ENCODE peak calls at places on chromosome 17, in seven cellular contexts. One of them, this sample, is unnamed.
A peak's percentile ranks its signal among the peaks of the same experiment; 100 is the strongest.

GRCh38 chr17:80950466-80951120 is 41.0 kb upstream of the CHMP6 start:
- DNase-seq in GM12878: no peak
- DNase-seq in K562: no peak
- DNase-seq in GM12892: peak; percentile 7
- DNase-seq in SK-N-SH: no peak
- DNase-seq in HepG2: no peak
- DNase-seq in H1: no peak
- DNase-seq in this sample: no peak

GRCh38 chr17:74404802-74405201 is 27.1 kb upstream of the GPRC5C start:
- DNase-seq in K562: no peak
- DNase-seq in GM12878: no peak
- DNase-seq in H1: no peak
- DNase-seq in GM12892: no peak
- DNase-seq in SK-N-SH: no peak
- DNase-seq in HepG2: no peak
- DNase-seq in this sample: no peak

GRCh38 chr17:78738698-78739097 is 43.4 kb downstream of the CYTH1 start:
- DNase-seq in SK-N-SH: no peak
- DNase-seq in HepG2: no peak
- DNase-seq in H1: no peak
- DNase-seq in GM12892: no peak
- DNase-seq in K562: no peak
- DNase-seq in GM12878: no peak
- DNase-seq in this sample: no peak

GRCh38 chr17:34892864-34893263 is 68.4 kb downstream of the CCT6B start:
- DNase-seq in HepG2: no peak
- DNase-seq in H1: peak; percentile 77
- DNase-seq in K562: peak; percentile 60
- DNase-seq in SK-N-SH: peak; percentile 86
- DNase-seq in GM12892: no peak
- DNase-seq in GM12878: no peak
- DNase-seq in this sample: peak; percentile 37

GRCh38 chr17:65914784-65915342 is 277.1 kb downstream of the CEP112 start:
- DNase-seq in GM12892: peak; percentile 19
- DNase-seq in SK-N-SH: no peak
- DNase-seq in HepG2: no peak
- DNase-seq in GM12878: peak; percentile 81
- DNase-seq in H1: no peak
- DNase-seq in K562: no peak
- DNase-seq in this sample: peak; percentile 10

GRCh38 chr17:19979917-19980770 is 2.5 kb upstream of the AKAP10 start:
- DNase-seq in GM12892: no peak
- DNase-seq in SK-N-SH: no peak
- DNase-seq in H1: peak; percentile 71
- DNase-seq in K562: no peak
- DNase-seq in HepG2: no peak
- DNase-seq in GM12878: no peak
- DNase-seq in this sample: no peak

GRCh38 chr17:79839363-79840203 is at the start of gene CBX4:
- DNase-seq in GM12878: no peak
- DNase-seq in SK-N-SH: peak; percentile 99
- DNase-seq in K562: peak; percentile 92
- DNase-seq in HepG2: peak; percentile 92
- DNase-seq in H1: peak; percentile 85
- DNase-seq in GM12892: peak; percentile 93
- DNase-seq in this sample: peak; percentile 95

GRCh38 chr17:74954115-74954514 is 18.4 kb downstream of the OTOP3 start:
- DNase-seq in SK-N-SH: no peak
- DNase-seq in GM12892: no peak
- DNase-seq in HepG2: no peak
- DNase-seq in H1: no peak
- DNase-seq in GM12878: no peak
- DNase-seq in K562: no peak
- DNase-seq in this sample: no peak

GRCh38 chr17:78390241-78391050 is 12.0 kb downstream of the PGS1 start:
- DNase-seq in GM12892: no peak
- DNase-seq in SK-N-SH: peak; percentile 76
- DNase-seq in GM12878: no peak
- DNase-seq in H1: no peak
- DNase-seq in HepG2: no peak
- DNase-seq in K562: no peak
- DNase-seq in this sample: no peak

GRCh38 chr17:68511671-68512246 is 471 bp upstream of the PRKAR1A start:
- DNase-seq in GM12892: peak; percentile 48
- DNase-seq in GM12878: no peak
- DNase-seq in H1: peak; percentile 85
- DNase-seq in K562: peak; percentile 78
- DNase-seq in HepG2: peak; percentile 83
- DNase-seq in SK-N-SH: peak; percentile 93
- DNase-seq in this sample: peak; percentile 49

GRCh38 chr17:10681866-10682446 is 15.4 kb downstream of the SCO1 start:
- DNase-seq in HepG2: no peak
- DNase-seq in H1: no peak
- DNase-seq in GM12878: no peak
- DNase-seq in SK-N-SH: no peak
- DNase-seq in K562: no peak
- DNase-seq in GM12892: no peak
- DNase-seq in this sample: no peak

GRCh38 chr17:35796942-35797341 is 1.5 kb upstream of the MMP28 start:
- DNase-seq in H1: peak; percentile 2
- DNase-seq in GM12878: no peak
- DNase-seq in HepG2: no peak
- DNase-seq in GM12892: no peak
- DNase-seq in K562: no peak
- DNase-seq in SK-N-SH: no peak
- DNase-seq in this sample: no peak

GRCh38 chr17:15343749-15344148 is 2.4 kb upstream of the TEKT3 start:
- DNase-seq in K562: no peak
- DNase-seq in GM12892: no peak
- DNase-seq in H1: no peak
- DNase-seq in SK-N-SH: no peak
- DNase-seq in HepG2: no peak
- DNase-seq in GM12878: no peak
- DNase-seq in this sample: no peak

GRCh38 chr17:10117581-10118001 is 80.8 kb downstream of the GAS7 start:
- DNase-seq in GM12878: peak; percentile 20
- DNase-seq in GM12892: no peak
- DNase-seq in SK-N-SH: no peak
- DNase-seq in HepG2: peak; percentile 9
- DNase-seq in H1: no peak
- DNase-seq in K562: no peak
- DNase-seq in this sample: no peak

GRCh38 chr17:72588961-72589360 is 468.1 kb downstream of the SOX9 start:
- DNase-seq in SK-N-SH: no peak
- DNase-seq in GM12878: no peak
- DNase-seq in HepG2: peak; percentile 67
- DNase-seq in GM12892: no peak
- DNase-seq in K562: no peak
- DNase-seq in H1: no peak
- DNase-seq in this sample: no peak

DNA sequence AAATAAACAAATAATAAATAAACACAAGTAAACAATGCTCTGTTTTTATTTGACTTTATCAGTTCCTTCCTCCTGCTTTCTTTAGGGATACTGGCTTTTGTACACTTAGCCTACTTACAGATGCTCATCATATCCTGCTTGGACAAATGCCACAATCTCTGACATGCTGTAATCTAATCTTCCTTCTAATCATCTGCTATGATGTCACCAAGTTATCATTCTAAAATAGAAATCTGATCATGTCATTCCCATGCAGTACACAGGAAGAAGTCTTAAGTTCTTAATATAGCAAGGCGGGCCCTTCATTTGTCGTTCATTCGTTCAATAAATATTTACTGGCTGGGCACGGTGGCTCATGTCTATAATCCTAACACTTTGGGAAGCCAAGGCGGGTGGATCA is 9.1 kb upstream of the UBB start:
- DNase-seq in SK-N-SH: peak; percentile 26
- DNase-seq in K562: no peak
- DNase-seq in GM12892: no peak
- DNase-seq in H1: no peak
- DNase-seq in HepG2: no peak
- DNase-seq in GM12878: no peak
- DNase-seq in this sample: no peak
- TF ChIP-seq TAF1 in SK-N-SH: no peak
- TF ChIP-seq TAF1 in K562: no peak
- TF ChIP-seq TAF1 in GM12892: no peak
- TF ChIP-seq TAF1 in H1: no peak
- TF ChIP-seq TAF1 in HepG2: no peak
- TF ChIP-seq TAF1 in GM12878: no peak
- TF ChIP-seq TAF1 in this sample: no peak

DNA sequence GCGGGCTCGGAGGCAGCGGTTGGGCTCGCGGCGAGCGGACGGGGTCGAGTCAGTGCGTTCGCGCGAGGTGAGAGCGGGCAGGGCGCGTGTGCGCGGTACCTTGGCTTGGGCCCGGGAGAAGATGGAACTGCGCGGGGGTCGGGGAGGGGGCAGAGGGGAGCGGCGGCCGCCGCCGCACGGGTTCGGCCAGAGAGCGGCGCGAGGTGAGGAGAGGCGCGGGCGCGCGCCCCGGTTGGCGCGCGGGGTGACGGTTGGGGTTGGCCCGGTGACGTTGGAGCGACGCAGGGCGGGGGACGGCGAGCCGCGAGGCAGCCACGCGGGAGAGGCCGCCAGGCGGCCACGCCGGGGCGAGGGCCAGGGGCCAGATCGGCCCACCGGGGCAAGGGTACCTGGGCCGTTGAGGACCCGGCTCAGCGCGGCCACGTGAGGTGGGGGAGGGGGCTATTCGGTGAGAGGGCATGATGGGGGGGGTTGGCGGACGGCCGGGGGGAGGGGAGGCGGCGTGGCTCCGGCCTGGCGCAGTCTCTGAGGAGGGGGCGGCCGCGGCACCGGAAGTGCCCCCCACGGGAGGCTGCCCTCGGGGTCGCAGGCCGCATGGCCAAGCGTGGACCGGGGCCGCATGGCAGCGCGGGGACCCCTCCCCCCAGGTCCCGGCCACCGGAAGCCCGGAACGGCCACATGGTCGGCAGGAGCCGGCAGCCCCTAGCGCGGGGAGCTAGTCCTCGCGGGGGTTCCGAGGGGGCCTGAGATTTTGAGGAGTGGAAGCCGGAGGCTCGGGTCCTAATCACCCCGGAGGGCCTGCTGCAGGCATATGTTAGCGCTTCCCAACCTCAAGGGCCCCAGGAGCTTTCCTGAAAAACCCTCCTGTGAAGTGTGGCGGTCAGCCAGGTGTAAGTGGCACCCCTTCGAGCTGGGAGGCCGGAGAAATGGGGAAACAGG is 527 bp downstream of the EIF5A start:
- DNase-seq in HepG2: no peak
- DNase-seq in K562: peak; percentile 65
- DNase-seq in H1: peak; percentile 72
- DNase-seq in SK-N-SH: peak; percentile 68
- DNase-seq in GM12892: no peak
- DNase-seq in GM12878: no peak
- DNase-seq in this sample: no peak
- TF ChIP-seq TAF1 in HepG2: no peak
- TF ChIP-seq TAF1 in K562: peak; percentile 3
- TF ChIP-seq TAF1 in H1: peak; percentile 26
- TF ChIP-seq TAF1 in SK-N-SH: no peak
- TF ChIP-seq TAF1 in GM12892: no peak
- TF ChIP-seq TAF1 in GM12878: peak; percentile 16
- TF ChIP-seq TAF1 in this sample: no peak

GRCh38 chr17:76528528-76529223 is 8.8 kb downstream of the CYGB start:
- DNase-seq in H1: no peak
- DNase-seq in GM12878: no peak
- DNase-seq in K562: peak; percentile 89
- DNase-seq in HepG2: no peak
- DNase-seq in SK-N-SH: peak; percentile 80
- DNase-seq in GM12892: peak; percentile 32
- DNase-seq in this sample: no peak

GRCh38 chr17:76528156-76528527 is 9.4 kb downstream of the CYGB start:
- DNase-seq in HepG2: no peak
- DNase-seq in GM12892: peak; percentile 28
- DNase-seq in SK-N-SH: peak; percentile 27
- DNase-seq in H1: no peak
- DNase-seq in GM12878: no peak
- DNase-seq in K562: no peak
- DNase-seq in this sample: no peak

GRCh38 chr17:76529643-76530488 is 7.6 kb downstream of the CYGB start:
- DNase-seq in HepG2: peak; percentile 61
- DNase-seq in GM12878: no peak
- DNase-seq in SK-N-SH: peak; percentile 92
- DNase-seq in K562: peak; percentile 84
- DNase-seq in GM12892: peak; percentile 11
- DNase-seq in H1: peak; percentile 57
- DNase-seq in this sample: no peak

GRCh38 chr17:76530489-76530814 is 7.1 kb downstream of the CYGB start:
- DNase-seq in H1: no peak
- DNase-seq in GM12878: no peak
- DNase-seq in K562: no peak
- DNase-seq in HepG2: no peak
- DNase-seq in GM12892: no peak
- DNase-seq in SK-N-SH: peak; percentile 64
- DNase-seq in this sample: no peak

DNA sequence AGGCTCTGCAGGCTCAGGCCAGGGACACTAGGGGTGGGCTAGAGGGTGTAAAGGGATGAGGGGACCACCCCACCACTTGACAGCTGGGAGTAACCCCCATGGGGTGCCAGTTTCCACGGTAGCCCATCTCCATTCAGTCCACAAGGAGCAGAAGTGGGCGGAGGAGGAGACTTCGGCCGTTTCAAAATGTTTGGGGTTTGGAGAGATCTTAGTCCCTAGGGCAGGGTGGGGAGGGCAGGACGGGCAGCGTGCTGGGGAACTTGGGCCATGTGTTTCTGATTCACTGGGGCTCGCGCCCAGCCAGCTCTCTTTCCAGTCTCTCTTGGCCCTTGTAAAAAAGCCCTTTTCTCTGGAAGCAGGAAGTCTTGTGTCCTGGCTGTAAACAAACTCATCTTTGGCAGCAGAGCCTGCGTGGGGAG is 8.3 kb downstream of the CYGB start:
- DNase-seq in HepG2: no peak
- DNase-seq in K562: no peak
- DNase-seq in H1: no peak
- DNase-seq in GM12878: no peak
- DNase-seq in SK-N-SH: peak; percentile 83
- DNase-seq in GM12892: no peak
- DNase-seq in this sample: no peak
- TF ChIP-seq TAF1 in HepG2: no peak
- TF ChIP-seq TAF1 in K562: no peak
- TF ChIP-seq TAF1 in H1: no peak
- TF ChIP-seq TAF1 in GM12878: no peak
- TF ChIP-seq TAF1 in SK-N-SH: no peak
- TF ChIP-seq TAF1 in GM12892: no peak
- TF ChIP-seq TAF1 in this sample: no peak

DNA sequence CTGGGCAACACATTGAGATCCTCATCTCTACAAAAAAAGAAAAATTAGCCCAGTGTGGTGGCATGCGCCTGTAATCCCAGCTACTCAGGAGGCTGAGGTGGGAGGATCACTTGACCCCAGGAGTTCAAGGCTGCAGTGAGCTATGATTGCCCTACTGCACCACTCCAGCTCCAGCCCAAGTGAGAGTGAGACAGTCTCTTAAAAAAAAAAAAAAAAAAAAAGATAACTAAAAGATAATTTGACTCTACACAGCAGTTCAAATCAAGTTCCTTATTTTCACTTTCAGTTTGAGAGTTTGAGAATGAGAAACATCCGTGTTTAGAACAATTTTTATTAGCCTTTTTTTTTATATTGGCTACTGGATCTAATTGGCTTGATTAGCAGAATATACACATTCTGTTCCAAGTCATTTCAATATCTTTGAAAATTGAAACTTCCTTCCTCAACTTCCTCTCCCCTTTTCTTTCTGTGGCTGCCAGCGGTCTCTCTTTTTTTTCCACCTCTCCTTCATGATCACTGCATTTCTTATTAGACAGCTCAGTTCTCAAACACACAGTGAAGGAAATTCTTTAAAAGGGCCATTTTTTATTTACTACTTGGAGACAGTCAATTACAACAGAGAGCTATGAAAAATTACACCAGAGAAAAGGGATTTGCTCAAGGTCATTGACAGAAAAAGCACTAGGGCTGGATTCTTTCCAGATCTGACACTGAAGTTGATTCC is 4.5 kb upstream of the ACSF2 start:
- DNase-seq in H1: no peak
- DNase-seq in GM12878: no peak
- DNase-seq in SK-N-SH: no peak
- DNase-seq in HepG2: no peak
- DNase-seq in GM12892: no peak
- DNase-seq in K562: no peak
- DNase-seq in this sample: no peak
- TF ChIP-seq TAF1 in H1: no peak
- TF ChIP-seq TAF1 in GM12878: peak; percentile 36
- TF ChIP-seq TAF1 in SK-N-SH: no peak
- TF ChIP-seq TAF1 in HepG2: no peak
- TF ChIP-seq TAF1 in GM12892: no peak
- TF ChIP-seq TAF1 in K562: no peak
- TF ChIP-seq TAF1 in this sample: no peak

This sample was measured in GM12891.